ENCODE peak calls at places on chromosomes 4 and X, in four cellular contexts. R is nephron progenitor cell; D is naive thymus-derived CD4-positive, alpha-beta T cell; Q is posterior cingulate gyrus. P is an unnamed sample.

GRCh38 chr4:120043828-120044227 is 22.8 kb downstream of the MAD2L1 start:
- DNase-seq in R (no peak), Q (no peak), D (no peak), P (no peak)

GRCh38 chr4:91089194-91089593 is 962.0 kb downstream of the CCSER1 start:
- DNase-seq in D (no peak), Q (no peak), R (no peak), P (no peak)

GRCh38 chr4:5772528-5773270 is 61.7 kb downstream of the EVC start:
- DNase-seq in D (no peak), R (no peak), Q (no peak), P (no peak)

GRCh38 chr4:11428701-11429571 is at the start of gene HS3ST1:
- DNase-seq in D (peak; percentile 26), R (peak; percentile 81), Q (peak; percentile 82), P (no peak)

GRCh38 chr4:155592568-155593343 is 73.9 kb upstream of the GUCY1A1 start:
- DNase-seq in R (no peak), D (no peak), Q (no peak), P (no peak)

GRCh38 chr4:1502976-1503375 is 96.7 kb upstream of the NKX1-1 start:
- DNase-seq in D (no peak), R (no peak), Q (peak; percentile 19), P (no peak)

GRCh38 chr4:40630335-40631021 is 814 bp upstream of the RBM47 start:
- DNase-seq in R (peak; percentile 57), Q (no peak), D (no peak), P (no peak)

GRCh38 chrX:118528089-118528753 is 32.6 kb downstream of the DOCK11 start:
- DNase-seq in D (no peak), R (no peak), Q (no peak), P (peak; percentile 71)

GRCh38 chr4:112881842-112882241 is 167.6 kb upstream of the ANK2 start:
- DNase-seq in D (no peak), R (no peak), Q (no peak), P (no peak)

GRCh38 chr4:7872264-7872771 is 67.3 kb downstream of the AFAP1 start:
- DNase-seq in Q (no peak), R (no peak), D (no peak), P (no peak)